ENCODE peak calls at places on chromosomes 7 and 10, in ten cellular contexts. One of them, this sample, is unnamed.

GRCh38 chr7:134845461-134845860 is 66.0 kb downstream of the CALD1 start:
- DNase-seq in Peyer's patch: no peak
- DNase-seq in heart right ventricle: no peak
- DNase-seq in cardiac muscle cell: no peak
- DNase-seq in testis: no peak
- DNase-seq in PC-3: peak; percentile 35
- DNase-seq in neural crest cell: no peak
- DNase-seq in fibroblast of the aortic adventitia: no peak
- DNase-seq in keratinocyte: peak; percentile 13
- DNase-seq in WTC11: no peak
- DNase-seq in this sample: no peak

GRCh38 chr10:89369142-89370105 is 8.4 kb upstream of the IFIT1B start:
- DNase-seq in WTC11: no peak
- DNase-seq in neural crest cell: no peak
- DNase-seq in PC-3: peak; percentile 59
- DNase-seq in cardiac muscle cell: no peak
- DNase-seq in keratinocyte: no peak
- DNase-seq in testis: no peak
- DNase-seq in fibroblast of the aortic adventitia: peak; percentile 79
- DNase-seq in Peyer's patch: peak; percentile 56
- DNase-seq in heart right ventricle: no peak
- DNase-seq in this sample: no peak

GRCh38 chr7:45026984-45027773 is 27.2 kb downstream of the CCM2 start:
- DNase-seq in testis: no peak
- DNase-seq in Peyer's patch: peak; percentile 58
- DNase-seq in PC-3: no peak
- DNase-seq in heart right ventricle: no peak
- DNase-seq in keratinocyte: peak; percentile 42
- DNase-seq in fibroblast of the aortic adventitia: no peak
- DNase-seq in cardiac muscle cell: no peak
- DNase-seq in WTC11: no peak
- DNase-seq in neural crest cell: no peak
- DNase-seq in this sample: peak; percentile 15

GRCh38 chr10:110324805-110325280 is 20.1 kb upstream of the SMNDC1 start:
- DNase-seq in keratinocyte: no peak
- DNase-seq in neural crest cell: no peak
- DNase-seq in heart right ventricle: no peak
- DNase-seq in PC-3: no peak
- DNase-seq in testis: no peak
- DNase-seq in fibroblast of the aortic adventitia: no peak
- DNase-seq in Peyer's patch: no peak
- DNase-seq in WTC11: no peak
- DNase-seq in cardiac muscle cell: no peak
- DNase-seq in this sample: no peak

GRCh38 chr10:42638821-42639270 is 476 bp upstream of the ZNF33B start:
- DNase-seq in fibroblast of the aortic adventitia: no peak
- DNase-seq in PC-3: no peak
- DNase-seq in neural crest cell: no peak
- DNase-seq in cardiac muscle cell: no peak
- DNase-seq in testis: no peak
- DNase-seq in Peyer's patch: no peak
- DNase-seq in heart right ventricle: no peak
- DNase-seq in keratinocyte: no peak
- DNase-seq in WTC11: no peak
- DNase-seq in this sample: no peak

GRCh38 chr10:117134084-117135025 is 3.7 kb downstream of the VAX1 start:
- DNase-seq in keratinocyte: peak; percentile 21
- DNase-seq in cardiac muscle cell: peak; percentile 69
- DNase-seq in heart right ventricle: no peak
- DNase-seq in Peyer's patch: no peak
- DNase-seq in neural crest cell: peak; percentile 26
- DNase-seq in PC-3: no peak
- DNase-seq in WTC11: peak; percentile 55
- DNase-seq in fibroblast of the aortic adventitia: no peak
- DNase-seq in testis: no peak
- DNase-seq in this sample: no peak

GRCh38 chr7:48992816-48993215 is 68.5 kb downstream of the CDC14C start:
- DNase-seq in Peyer's patch: no peak
- DNase-seq in keratinocyte: no peak
- DNase-seq in fibroblast of the aortic adventitia: no peak
- DNase-seq in neural crest cell: no peak
- DNase-seq in testis: no peak
- DNase-seq in WTC11: no peak
- DNase-seq in cardiac muscle cell: no peak
- DNase-seq in PC-3: no peak
- DNase-seq in heart right ventricle: no peak
- DNase-seq in this sample: no peak

GRCh38 chr7:81430150-81430549 is 339.7 kb downstream of the HGF start:
- DNase-seq in neural crest cell: no peak
- DNase-seq in keratinocyte: no peak
- DNase-seq in Peyer's patch: no peak
- DNase-seq in fibroblast of the aortic adventitia: peak; percentile 69
- DNase-seq in heart right ventricle: no peak
- DNase-seq in testis: no peak
- DNase-seq in cardiac muscle cell: no peak
- DNase-seq in PC-3: no peak
- DNase-seq in WTC11: no peak
- DNase-seq in this sample: no peak

GRCh38 chr10:86253171-86254072 is 113.2 kb downstream of the GRID1 start:
- DNase-seq in PC-3: peak; percentile 4
- DNase-seq in WTC11: no peak
- DNase-seq in testis: no peak
- DNase-seq in Peyer's patch: peak; percentile 34
- DNase-seq in keratinocyte: no peak
- DNase-seq in heart right ventricle: no peak
- DNase-seq in neural crest cell: no peak
- DNase-seq in fibroblast of the aortic adventitia: no peak
- DNase-seq in cardiac muscle cell: no peak
- DNase-seq in this sample: no peak

GRCh38 chr7:82506702-82507101 is 63.1 kb upstream of the CACNA2D1 start:
- DNase-seq in testis: no peak
- DNase-seq in fibroblast of the aortic adventitia: no peak
- DNase-seq in PC-3: no peak
- DNase-seq in cardiac muscle cell: no peak
- DNase-seq in Peyer's patch: no peak
- DNase-seq in keratinocyte: no peak
- DNase-seq in WTC11: no peak
- DNase-seq in heart right ventricle: peak; percentile 20
- DNase-seq in neural crest cell: no peak
- DNase-seq in this sample: no peak

GRCh38 chr7:82506208-82506607 is 62.6 kb upstream of the CACNA2D1 start:
- DNase-seq in heart right ventricle: no peak
- DNase-seq in Peyer's patch: no peak
- DNase-seq in WTC11: no peak
- DNase-seq in cardiac muscle cell: peak; percentile 9
- DNase-seq in testis: no peak
- DNase-seq in keratinocyte: no peak
- DNase-seq in neural crest cell: no peak
- DNase-seq in PC-3: no peak
- DNase-seq in fibroblast of the aortic adventitia: no peak
- DNase-seq in this sample: no peak

GRCh38 chr7:82507976-82508677 is 64.5 kb upstream of the CACNA2D1 start:
- DNase-seq in PC-3: no peak
- DNase-seq in heart right ventricle: no peak
- DNase-seq in WTC11: peak; percentile 56
- DNase-seq in Peyer's patch: peak; percentile 48
- DNase-seq in neural crest cell: no peak
- DNase-seq in cardiac muscle cell: no peak
- DNase-seq in testis: no peak
- DNase-seq in fibroblast of the aortic adventitia: no peak
- DNase-seq in keratinocyte: no peak
- DNase-seq in this sample: no peak

GRCh38 chr7:82511542-82511941 is 68.0 kb upstream of the CACNA2D1 start:
- DNase-seq in neural crest cell: no peak
- DNase-seq in Peyer's patch: no peak
- DNase-seq in PC-3: no peak
- DNase-seq in heart right ventricle: no peak
- DNase-seq in testis: no peak
- DNase-seq in fibroblast of the aortic adventitia: no peak
- DNase-seq in WTC11: no peak
- DNase-seq in keratinocyte: no peak
- DNase-seq in cardiac muscle cell: no peak
- DNase-seq in this sample: no peak

GRCh38 chr7:82507365-82507975 is 63.9 kb upstream of the CACNA2D1 start:
- DNase-seq in PC-3: no peak
- DNase-seq in WTC11: no peak
- DNase-seq in Peyer's patch: no peak
- DNase-seq in testis: no peak
- DNase-seq in cardiac muscle cell: no peak
- DNase-seq in neural crest cell: no peak
- DNase-seq in keratinocyte: no peak
- DNase-seq in heart right ventricle: no peak
- DNase-seq in fibroblast of the aortic adventitia: no peak
- DNase-seq in this sample: no peak
- TF ChIP-seq CTCF in PC-3: no peak
- TF ChIP-seq CTCF in WTC11: no peak
- TF ChIP-seq CTCF in Peyer's patch: no peak
- TF ChIP-seq CTCF in testis: no peak
- TF ChIP-seq CTCF in cardiac muscle cell: no peak
- TF ChIP-seq CTCF in neural crest cell: no peak
- TF ChIP-seq CTCF in keratinocyte: no peak
- TF ChIP-seq CTCF in heart right ventricle: no peak
- TF ChIP-seq CTCF in fibroblast of the aortic adventitia: no peak
- TF ChIP-seq CTCF in this sample: no peak

GRCh38 chr10:79066460-79067240 is 2.1 kb upstream of the ZMIZ1 start:
- DNase-seq in keratinocyte: peak; percentile 32
- DNase-seq in WTC11: peak; percentile 32
- DNase-seq in testis: no peak
- DNase-seq in cardiac muscle cell: peak; percentile 55
- DNase-seq in neural crest cell: peak; percentile 20
- DNase-seq in heart right ventricle: no peak
- DNase-seq in fibroblast of the aortic adventitia: peak; percentile 49
- DNase-seq in Peyer's patch: no peak
- DNase-seq in PC-3: peak; percentile 94
- DNase-seq in this sample: no peak

GRCh38 chr10:79067241-79068202 is 1.2 kb upstream of the ZMIZ1 start:
- DNase-seq in PC-3: peak; percentile 100
- DNase-seq in heart right ventricle: peak; percentile 93
- DNase-seq in neural crest cell: peak; percentile 94
- DNase-seq in cardiac muscle cell: peak; percentile 96
- DNase-seq in testis: peak; percentile 91
- DNase-seq in fibroblast of the aortic adventitia: peak; percentile 93
- DNase-seq in WTC11: peak; percentile 94
- DNase-seq in keratinocyte: no peak
- DNase-seq in Peyer's patch: peak; percentile 93
- DNase-seq in this sample: peak; percentile 77

GRCh38 chr10:79068562-79069324 is at the start of gene ZMIZ1:
- DNase-seq in cardiac muscle cell: peak; percentile 93
- DNase-seq in fibroblast of the aortic adventitia: peak; percentile 93
- DNase-seq in PC-3: peak; percentile 100
- DNase-seq in heart right ventricle: peak; percentile 87
- DNase-seq in testis: peak; percentile 91
- DNase-seq in WTC11: peak; percentile 84
- DNase-seq in keratinocyte: peak; percentile 48
- DNase-seq in neural crest cell: peak; percentile 78
- DNase-seq in Peyer's patch: peak; percentile 94
- DNase-seq in this sample: peak; percentile 81

GRCh38 chr10:79069325-79070090 is 742 bp downstream of the ZMIZ1 start:
- DNase-seq in WTC11: peak; percentile 32
- DNase-seq in PC-3: peak; percentile 83
- DNase-seq in heart right ventricle: peak; percentile 69
- DNase-seq in neural crest cell: peak; percentile 22
- DNase-seq in fibroblast of the aortic adventitia: peak; percentile 44
- DNase-seq in keratinocyte: no peak
- DNase-seq in Peyer's patch: peak; percentile 74
- DNase-seq in cardiac muscle cell: peak; percentile 46
- DNase-seq in testis: peak; percentile 38
- DNase-seq in this sample: no peak

DNA sequence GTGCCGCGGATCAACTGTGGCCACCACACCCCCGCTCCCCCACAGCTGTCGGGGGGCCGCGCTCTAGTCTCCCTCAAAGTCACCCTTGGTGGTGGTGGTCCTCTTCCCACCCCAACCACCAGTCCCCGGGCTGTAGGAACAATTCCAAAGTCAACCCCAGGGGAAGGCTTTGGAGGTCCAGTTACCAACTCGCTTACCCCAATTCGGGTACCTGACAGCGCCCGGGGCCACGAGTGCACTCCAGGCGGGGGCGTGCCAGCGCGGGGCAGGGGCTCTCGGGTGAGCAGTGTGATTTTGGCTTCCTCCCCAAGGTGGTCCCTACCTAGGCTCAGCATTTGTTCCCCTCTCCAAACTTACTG is 584 bp upstream of the ZMIZ1 start:
- DNase-seq in testis: no peak
- DNase-seq in PC-3: peak; percentile 63
- DNase-seq in neural crest cell: no peak
- DNase-seq in WTC11: no peak
- DNase-seq in Peyer's patch: no peak
- DNase-seq in cardiac muscle cell: no peak
- DNase-seq in fibroblast of the aortic adventitia: no peak
- DNase-seq in keratinocyte: no peak
- DNase-seq in heart right ventricle: no peak
- DNase-seq in this sample: no peak
- TF ChIP-seq CTCF in testis: no peak
- TF ChIP-seq CTCF in PC-3: peak; percentile 88
- TF ChIP-seq CTCF in neural crest cell: no peak
- TF ChIP-seq CTCF in WTC11: peak; percentile 7
- TF ChIP-seq CTCF in Peyer's patch: no peak
- TF ChIP-seq CTCF in cardiac muscle cell: no peak
- TF ChIP-seq CTCF in fibroblast of the aortic adventitia: no peak
- TF ChIP-seq CTCF in keratinocyte: no peak
- TF ChIP-seq CTCF in heart right ventricle: no peak
- TF ChIP-seq CTCF in this sample: peak; percentile 8

DNA sequence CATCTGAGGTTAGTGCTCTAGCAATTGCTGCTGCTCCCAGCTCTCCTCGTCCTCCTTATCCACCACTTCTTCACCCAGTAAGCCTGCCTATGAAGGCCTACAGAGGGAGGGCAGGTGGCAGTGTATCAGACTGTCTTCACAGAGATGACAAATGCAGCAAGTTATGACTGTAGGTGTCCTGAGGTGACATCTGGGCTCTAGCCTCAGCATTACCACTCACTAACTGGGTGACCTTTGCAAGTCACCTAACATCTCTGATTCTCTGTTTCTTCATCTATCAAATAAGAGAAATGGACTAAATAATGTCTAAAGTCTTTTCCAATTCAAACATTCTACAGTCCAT is 151.6 kb downstream of the NOC3L start:
- DNase-seq in heart right ventricle: no peak
- DNase-seq in cardiac muscle cell: no peak
- DNase-seq in WTC11: no peak
- DNase-seq in PC-3: no peak
- DNase-seq in fibroblast of the aortic adventitia: no peak
- DNase-seq in neural crest cell: no peak
- DNase-seq in testis: no peak
- DNase-seq in Peyer's patch: no peak
- DNase-seq in keratinocyte: no peak
- DNase-seq in this sample: no peak
- TF ChIP-seq CTCF in heart right ventricle: no peak
- TF ChIP-seq CTCF in cardiac muscle cell: no peak
- TF ChIP-seq CTCF in WTC11: no peak
- TF ChIP-seq CTCF in PC-3: no peak
- TF ChIP-seq CTCF in fibroblast of the aortic adventitia: no peak
- TF ChIP-seq CTCF in neural crest cell: no peak
- TF ChIP-seq CTCF in testis: no peak
- TF ChIP-seq CTCF in Peyer's patch: no peak
- TF ChIP-seq CTCF in keratinocyte: no peak
- TF ChIP-seq CTCF in this sample: no peak

DNA sequence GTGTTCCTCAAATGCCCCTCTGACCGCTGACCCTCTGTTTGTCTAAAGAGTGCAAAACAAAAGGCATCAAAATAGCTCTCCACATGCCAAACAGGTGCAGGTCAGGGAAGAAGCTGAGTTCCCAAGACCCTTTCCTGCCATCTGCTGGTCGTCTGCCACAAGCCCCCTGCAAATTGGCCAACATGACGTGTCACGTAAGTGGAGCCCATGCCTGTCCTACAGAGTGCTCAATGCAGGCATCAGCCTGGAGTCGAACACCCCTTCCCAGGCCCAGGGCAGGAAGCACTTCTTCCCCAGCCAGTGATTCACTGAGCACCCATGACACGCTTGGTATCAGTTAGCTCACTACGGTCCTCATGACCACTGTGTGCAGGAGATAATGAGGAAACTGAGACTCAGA is 14.1 kb downstream of the TMEM72 start:
- DNase-seq in PC-3: peak; percentile 35
- DNase-seq in neural crest cell: peak; percentile 48
- DNase-seq in Peyer's patch: no peak
- DNase-seq in testis: no peak
- DNase-seq in keratinocyte: no peak
- DNase-seq in heart right ventricle: no peak
- DNase-seq in fibroblast of the aortic adventitia: no peak
- DNase-seq in cardiac muscle cell: peak; percentile 84
- DNase-seq in WTC11: peak; percentile 79
- DNase-seq in this sample: no peak
- TF ChIP-seq CTCF in PC-3: peak; percentile 39
- TF ChIP-seq CTCF in neural crest cell: peak; percentile 59
- TF ChIP-seq CTCF in Peyer's patch: no peak
- TF ChIP-seq CTCF in testis: no peak
- TF ChIP-seq CTCF in keratinocyte: no peak
- TF ChIP-seq CTCF in heart right ventricle: peak; percentile 9
- TF ChIP-seq CTCF in fibroblast of the aortic adventitia: peak; percentile 15
- TF ChIP-seq CTCF in cardiac muscle cell: peak; percentile 33
- TF ChIP-seq CTCF in WTC11: peak; percentile 26
- TF ChIP-seq CTCF in this sample: peak; percentile 16

This sample was measured in AG09319.